ENCODE peak calls at places on chromosomes 7 and 10, in four cellular contexts. H, O, U and P are unnamed samples. For H3K27me3, the result is how much of the 10 kb centered on the place peaks cover.

GRCh38 chr10:14779053-14779649 is 4.5 kb upstream of the FAM107B start:
- DNase-seq in H (no peak), O (peak), U (no peak), P (no peak)

GRCh38 chr7:8092140-8092539 is 123.5 kb downstream of the GLCCI1 start:
- DNase-seq in H (no peak), O (no peak), U (no peak), P (no peak)

GRCh38 chr7:56105508-56105907 is 768 bp downstream of the CHCHD2 start:
- DNase-seq in H (peak), O (peak), U (no peak), P (no peak)

GRCh38 chr7:149431486-149432120 is 29.3 kb downstream of the ZNF777 start:
- DNase-seq in H (no peak), O (no peak), U (no peak), P (no peak)

GRCh38 chr10:93081834-93082233 is 8.1 kb downstream of the CYP26A1 start:
- DNase-seq in H (no peak), O (no peak), U (no peak), P (no peak)

GRCh38 chr7:40301486-40302065 is 166.8 kb downstream of the SUGCT start:
- DNase-seq in H (no peak), O (no peak), U (no peak), P (no peak)

GRCh38 chr7:77569514-77570232 is 32.6 kb downstream of the PTPN12 start:
- DNase-seq in H (no peak), O (no peak), U (no peak), P (no peak)

GRCh38 chr10:126969310-126969709 is 64.1 kb downstream of the DOCK1 start:
- DNase-seq in H (no peak), O (peak), U (no peak), P (no peak)

GRCh38 chr10:131786756-131787605 is 113.8 kb upstream of the PPP2R2D start:
- DNase-seq in H (no peak), O (peak), U (no peak), P (no peak)

GRCh38 chr7:131501422-131501821 is 55.0 kb downstream of the PODXL start:
- DNase-seq in H (peak), O (no peak), U (no peak), P (no peak)

GRCh38 chr10:11715815-11716494 is 26.2 kb upstream of the ECHDC3 start:
- DNase-seq in H (no peak), O (peak), U (no peak), P (peak)

GRCh38 chr7:82294258-82294855 is 149.2 kb downstream of the CACNA2D1 start:
- DNase-seq in H (no peak), O (no peak), U (no peak), P (no peak)

GRCh38 chr7:44313621-44314031 is 11.8 kb downstream of the CAMK2B start:
- DNase-seq in H (no peak), O (no peak), U (peak), P (no peak)

GRCh38 chr10:29304259-29305030 is 15.6 kb downstream of the LYZL1 start:
- DNase-seq in H (no peak), O (peak), U (peak), P (peak)

GRCh38 chr7:12233175-12233574 is 22.1 kb downstream of the TMEM106B start:
- DNase-seq in H (no peak), O (no peak), U (no peak), P (no peak)

GRCh38 chr10:38146579-38147333 is 52.6 kb downstream of the ZNF37A start:
- DNase-seq in H (no peak), O (no peak), U (no peak), P (no peak)

GRCh38 chr7:12210179-12211053 is 678 bp upstream of the TMEM106B start:
- DNase-seq in H (no peak), O (peak), U (peak), P (peak)

GRCh38 chr7:83178796-83179195 is 16.1 kb upstream of the PCLO start:
- DNase-seq in H (no peak), O (no peak), U (no peak), P (no peak)

GRCh38 chr10:14653271-14654161 is 121.2 kb downstream of the FAM107B start:
- DNase-seq in H (peak), O (peak), U (no peak), P (peak)

GRCh38 chr7:49327155-49327554 is 402.8 kb downstream of the CDC14C start:
- DNase-seq in H (no peak), O (no peak), U (no peak), P (no peak)

GRCh38 chr7:71290382-71290781 is 158.4 kb downstream of the GALNT17 start:
- DNase-seq in H (no peak), O (no peak), U (peak), P (no peak)

GRCh38 chr10:89363766-89364407 is 14.0 kb upstream of the IFIT1B start:
- DNase-seq in H (no peak), O (no peak), U (no peak), P (no peak)

GRCh38 chr7:152674860-152675760 is 831 bp downstream of the XRCC2 start:
- DNase-seq in H (peak), O (peak), U (no peak), P (no peak)

GRCh38 chr10:99788598-99789259 is 6.3 kb downstream of the ABCC2 start:
- DNase-seq in H (no peak), O (no peak), U (no peak), P (no peak)

GRCh38 chr10:13271552-13272163 is 28.2 kb downstream of the PHYH start:
- DNase-seq in H (peak), O (peak), U (peak), P (peak)

GRCh38 chr10:6990891-6991290 is 410.8 kb upstream of the PRKCQ start:
- DNase-seq in H (no peak), O (no peak), U (no peak), P (no peak)

GRCh38 chr7:141945356-141945755 is 1.4 kb downstream of the CLEC5A start:
- DNase-seq in H (no peak), O (peak), U (no peak), P (no peak)

GRCh38 chr7:3480197-3480596 is 179.1 kb downstream of the SDK1 start:
- DNase-seq in H (no peak), O (no peak), U (no peak), P (no peak)

GRCh38 chr10:117536862-117537435 is 5.6 kb upstream of the EMX2 start:
- DNase-seq in H (no peak), O (no peak), U (no peak), P (no peak)

GRCh38 chr10:110502851-110503301 is 5.2 kb downstream of the DUSP5 start:
- DNase-seq in H (no peak), O (peak), U (peak), P (no peak)

GRCh38 chr10:48759113-48759901 is 74.6 kb downstream of the WDFY4 start:
- DNase-seq in H (no peak), O (no peak), U (no peak), P (no peak)

GRCh38 chr7:135938563-135938962 is 38.6 kb downstream of the MTPN start:
- DNase-seq in H (no peak), O (no peak), U (no peak), P (no peak)

GRCh38 chr10:8076948-8077347 is 22.5 kb downstream of the GATA3 start:
- DNase-seq in H (no peak), O (no peak), U (no peak), P (no peak)

GRCh38 chr7:35019801-35020200 is 17.5 kb downstream of the DPY19L1 start:
- DNase-seq in H (no peak), O (no peak), U (no peak), P (no peak)

GRCh38 chr10:25758041-25758457 is 176.0 kb upstream of the MYO3A start:
- DNase-seq in H (no peak), O (peak), U (no peak), P (no peak)

GRCh38 chr7:66015440-66016130 is 33.6 kb upstream of the GUSB start:
- DNase-seq in H (no peak), O (no peak), U (no peak), P (no peak)

GRCh38 chr7:153590571-153590970 is 461.6 kb upstream of the DPP6 start:
- DNase-seq in H (no peak), O (peak), U (no peak), P (no peak)

GRCh38 chr10:20971901-20972300 is 74.8 kb upstream of the NEBL start:
- DNase-seq in H (no peak), O (no peak), U (no peak), P (no peak)

GRCh38 chr7:42272793-42273665 is 36.0 kb upstream of the GLI3 start:
- DNase-seq in H (no peak), O (peak), U (no peak), P (no peak)

GRCh38 chr7:42274052-42274451 is 37.0 kb upstream of the GLI3 start:
- DNase-seq in H (no peak), O (peak), U (no peak), P (no peak)

GRCh38 chr7:42283553-42283952 is 46.5 kb upstream of the GLI3 start:
- DNase-seq in H (no peak), O (peak), U (no peak), P (no peak)

GRCh38 chr7:42278360-42278759 is 41.4 kb upstream of the GLI3 start:
- DNase-seq in H (no peak), O (no peak), U (no peak), P (no peak)
- H3K27me3 ChIP-seq in H (under half), O (under half), U (under half), P (under half)

DNA sequence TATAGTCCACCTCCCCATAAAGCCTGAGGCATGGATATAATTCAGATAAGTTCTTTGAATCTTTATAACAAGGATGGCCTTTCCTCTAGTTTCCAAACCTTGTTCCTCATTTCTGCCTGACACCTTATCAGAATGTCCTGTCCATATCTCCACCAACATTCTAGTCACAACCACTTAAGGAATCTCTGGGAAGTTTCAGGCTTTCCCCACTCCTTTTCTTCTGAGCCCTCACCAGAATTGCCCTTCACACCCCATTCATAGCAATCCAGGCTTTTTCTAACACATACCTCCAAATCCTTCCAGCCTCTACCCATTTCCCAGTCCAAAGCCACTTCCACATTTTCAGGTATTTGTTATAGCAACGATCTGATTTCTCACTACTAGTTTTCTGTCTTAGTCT is 18.0 kb upstream of the DIP2C start:
- DNase-seq in H (no peak), O (no peak), U (no peak), P (no peak)
- H3K27me3 ChIP-seq in H (under half), O (under half), U (under half), P (under half)

DNA sequence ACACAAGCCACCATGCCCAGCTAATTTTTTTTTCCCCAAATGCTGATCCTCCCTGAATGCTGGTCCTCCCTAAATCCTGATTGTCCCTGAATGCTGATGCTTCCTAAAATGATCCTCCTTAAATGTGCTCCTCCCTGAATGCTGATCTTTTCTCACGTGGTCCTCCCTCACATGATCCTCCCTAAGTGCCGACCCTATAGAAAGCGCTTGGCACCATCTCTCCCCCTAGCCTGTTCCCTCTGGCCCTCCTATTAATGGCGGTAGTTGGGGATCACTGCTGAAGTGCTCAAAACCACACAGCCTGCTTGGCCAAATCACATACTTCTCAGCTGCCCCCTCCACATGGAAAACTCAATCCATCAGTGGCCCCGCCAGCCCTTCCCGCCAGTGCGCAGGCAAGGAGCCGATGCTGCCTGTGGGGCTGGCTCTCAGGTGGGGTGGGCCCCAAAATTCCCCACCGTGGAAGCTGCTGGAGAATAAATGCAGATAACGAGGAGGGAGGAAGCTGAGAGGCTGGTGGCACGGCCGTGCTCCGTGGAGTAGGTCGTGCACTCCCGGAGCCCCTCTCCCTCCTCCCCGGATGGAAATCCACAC is 42.9 kb downstream of the COL26A1 start:
- DNase-seq in H (no peak), O (no peak), U (no peak), P (no peak)
- H3K27me3 ChIP-seq in H (under half), O (under half), U (half or more), P (under half)

DNA sequence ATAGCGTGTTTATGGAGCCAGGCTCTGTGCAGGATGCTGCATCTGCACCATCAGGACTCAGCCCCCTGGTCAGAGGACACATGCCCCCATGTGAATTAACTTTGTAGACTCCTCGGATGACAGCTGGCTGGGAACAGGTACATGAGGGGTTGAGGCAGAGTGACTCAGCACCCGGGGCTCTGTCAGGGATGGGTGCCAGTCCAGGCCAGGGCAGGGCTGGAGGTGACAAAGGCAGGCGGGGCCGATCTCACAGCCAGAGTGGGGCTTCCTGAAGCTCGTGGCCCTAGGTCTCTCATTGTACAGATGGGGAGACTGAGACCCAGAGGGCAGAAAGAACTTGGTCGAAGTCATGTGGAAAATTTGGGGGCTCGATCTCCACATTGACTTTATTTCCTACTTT is 35.3 kb upstream of the PCBD1 start:
- DNase-seq in H (no peak), O (peak), U (no peak), P (no peak)
- H3K27me3 ChIP-seq in H (under half), O (under half), U (under half), P (under half)

GRCh38 chr10:101041252-101041761 is 10.3 kb downstream of the SFXN3 start:
- DNase-seq in H (peak), O (peak), U (peak), P (peak)
- H3K27me3 ChIP-seq in H (under half), O (under half), U (under half), P (under half)

GRCh38 chr7:94258856-94259255 is 135.8 kb upstream of the COL1A2 start:
- DNase-seq in H (no peak), O (no peak), U (no peak), P (no peak)

GRCh38 chr7:94266278-94266677 is 128.4 kb upstream of the COL1A2 start:
- DNase-seq in H (no peak), O (no peak), U (no peak), P (no peak)

GRCh38 chr7:94265456-94265855 is 129.2 kb upstream of the COL1A2 start:
- DNase-seq in H (no peak), O (no peak), U (no peak), P (no peak)

GRCh38 chr7:94264756-94265155 is 129.9 kb upstream of the COL1A2 start:
- DNase-seq in H (no peak), O (no peak), U (no peak), P (no peak)
- H3K27me3 ChIP-seq in H (under half), O (under half), U (under half), P (under half)